ENCODE peak calls at places on chromosomes 7 and 10, in eight cellular contexts. I, V, J, H, O, F, G and B are unnamed samples.

GRCh38 chr10:132360766-132361447 is 28.9 kb downstream of the LRRC27 start:
- DNase-seq in F (no peak), V (peak; percentile 44), J (no peak), O (no peak), G (peak; percentile 82), I (no peak), H (peak; percentile 35), B (no peak)

GRCh38 chr7:17095001-17095574 is 203.4 kb upstream of the AHR start:
- DNase-seq in O (no peak), I (no peak), J (no peak), F (no peak), H (no peak), V (no peak), G (no peak), B (no peak)

GRCh38 chr10:7474388-7474787 is 63.6 kb upstream of the SFMBT2 start:
- DNase-seq in V (no peak), O (no peak), H (no peak), G (no peak), I (no peak), F (no peak), J (no peak), B (no peak)

GRCh38 chr7:6258440-6259182 is 13.8 kb downstream of the CYTH3 start:
- DNase-seq in G (no peak), I (no peak), F (no peak), O (no peak), J (no peak), H (no peak), V (no peak), B (no peak)

GRCh38 chr10:101851411-101852116 is 8.0 kb upstream of the KCNIP2 start:
- DNase-seq in J (no peak), V (no peak), O (no peak), I (no peak), H (peak; percentile 50), G (no peak), F (no peak), B (no peak)

GRCh38 chr7:133077394-133077793 is 4.5 kb downstream of the CHCHD3 start:
- DNase-seq in H (no peak), V (no peak), G (no peak), J (no peak), I (no peak), O (no peak), F (no peak), B (no peak)

GRCh38 chr10:17428616-17429097 is 25.7 kb downstream of the ST8SIA6 start:
- DNase-seq in O (no peak), G (peak; percentile 77), J (no peak), F (no peak), V (no peak), H (peak; percentile 22), I (no peak), B (peak; percentile 58)

GRCh38 chr10:112295853-112296830 is 12.9 kb downstream of the TECTB start:
- DNase-seq in G (no peak), J (no peak), F (no peak), H (no peak), O (no peak), V (no peak), I (no peak), B (no peak)

GRCh38 chr10:129932996-129933395 is 31.1 kb downstream of the EBF3 start:
- DNase-seq in I (no peak), O (no peak), J (no peak), V (no peak), H (no peak), G (peak; percentile 48), F (no peak), B (no peak)

GRCh38 chr7:43649755-43650274 is 66.9 kb downstream of the STK17A start:
- DNase-seq in J (peak; percentile 97), I (no peak), O (no peak), F (no peak), G (peak; percentile 89), H (no peak), V (no peak), B (peak; percentile 71)

GRCh38 chr10:36026656-36027390 is 384.7 kb upstream of the FZD8 start:
- DNase-seq in F (no peak), G (no peak), V (no peak), H (no peak), J (no peak), I (no peak), O (no peak), B (no peak)

GRCh38 chr7:69450436-69450835 is 147.8 kb upstream of the AUTS2 start:
- DNase-seq in O (no peak), J (no peak), I (no peak), F (no peak), G (no peak), V (no peak), H (no peak), B (no peak)

GRCh38 chr10:58175990-58176910 is 91.4 kb downstream of the IPMK start:
- DNase-seq in H (no peak), I (no peak), G (no peak), F (no peak), V (no peak), O (no peak), J (no peak), B (no peak)

GRCh38 chr10:95181731-95182130 is 12.3 kb upstream of the ACSM6 start:
- DNase-seq in I (no peak), H (no peak), J (no peak), V (no peak), O (no peak), F (no peak), G (no peak), B (no peak)

GRCh38 chr7:83469491-83469890 is 179.4 kb downstream of the SEMA3E start:
- DNase-seq in H (no peak), V (no peak), O (no peak), F (no peak), G (no peak), I (no peak), J (no peak), B (no peak)

GRCh38 chr10:71232089-71232998 is 20.0 kb downstream of the UNC5B start:
- DNase-seq in F (no peak), O (peak; percentile 82), V (no peak), J (no peak), H (peak; percentile 87), G (peak; percentile 76), I (no peak), B (no peak)

GRCh38 chr7:28964056-28964455 is 5.9 kb upstream of the TRIL start:
- DNase-seq in G (no peak), F (no peak), J (no peak), I (no peak), O (no peak), H (no peak), V (no peak), B (no peak)

GRCh38 chr10:77602231-77602912 is 35.2 kb downstream of the KCNMA1 start:
- DNase-seq in J (no peak), G (no peak), O (no peak), F (no peak), V (no peak), H (no peak), I (no peak), B (no peak)

GRCh38 chr10:119535310-119535709 is 7.2 kb downstream of the RGS10 start:
- DNase-seq in I (no peak), F (no peak), O (no peak), V (no peak), H (no peak), J (no peak), G (no peak), B (no peak)

GRCh38 chr7:12517451-12517850 is 53.1 kb upstream of the SCIN start:
- DNase-seq in F (no peak), J (no peak), V (no peak), I (no peak), O (no peak), G (no peak), H (no peak), B (no peak)

GRCh38 chr10:113628607-113629153 is 35.2 kb downstream of the NRAP start:
- DNase-seq in F (no peak), O (no peak), J (no peak), H (no peak), V (no peak), I (no peak), G (no peak), B (no peak)

GRCh38 chr10:22436893-22437619 is 91.8 kb downstream of the SPAG6 start:
- DNase-seq in G (peak; percentile 99), H (peak; percentile 86), I (no peak), J (peak; percentile 36), V (no peak), F (peak; percentile 63), O (peak; percentile 84), B (peak; percentile 75)

GRCh38 chr7:7707756-7708310 is 10.6 kb downstream of the RPA3 start:
- DNase-seq in F (no peak), I (no peak), H (no peak), V (no peak), O (no peak), J (no peak), G (no peak), B (no peak)

GRCh38 chr7:120990468-120991118 is 2.1 kb downstream of the CPED1 start:
- DNase-seq in O (no peak), J (no peak), F (no peak), G (no peak), V (no peak), I (no peak), H (no peak), B (no peak)
- H3K27ac ChIP-seq in O (no peak overlapping the region), J (no peak overlapping the region), F (no peak overlapping the region), G (no peak overlapping the region), V (no peak overlapping the region), I (peak overlapping the region; percentile 94), H (peak overlapping the region; percentile 89), B (no peak overlapping the region)

GRCh38 chr7:20268832-20269231 is 51.6 kb upstream of the MACC1 start:
- DNase-seq in G (no peak), H (no peak), F (no peak), I (no peak), O (no peak), V (no peak), J (no peak), B (no peak)
- H3K4me1 ChIP-seq in G (no peaks in the 10 kb centered on the region), H (no peaks in the 10 kb centered on the region), F (no peaks in the 10 kb centered on the region), I (no peaks in the 10 kb centered on the region), O (no peaks in the 10 kb centered on the region), V (no peaks in the 10 kb centered on the region), J (peaks cover 17% of the 10 kb centered on the region), B (no peaks in the 10 kb centered on the region)

GRCh38 chr7:1520574-1521234 is 9.8 kb upstream of the MAFK start:
- DNase-seq in H (no peak), V (peak; percentile 98), G (no peak), O (no peak), I (no peak), F (no peak), J (no peak), B (no peak)

GRCh38 chr7:1521454-1521853 is 9.0 kb upstream of the MAFK start:
- DNase-seq in I (no peak), G (no peak), F (no peak), O (no peak), H (no peak), V (no peak), J (no peak), B (no peak)

GRCh38 chr7:1525409-1525808 is 5.1 kb upstream of the MAFK start:
- DNase-seq in J (no peak), O (no peak), V (no peak), F (no peak), H (no peak), G (no peak), I (no peak), B (no peak)

GRCh38 chr7:1523838-1524237 is 6.7 kb upstream of the MAFK start:
- DNase-seq in J (no peak), O (no peak), G (no peak), F (no peak), H (no peak), I (no peak), V (no peak), B (no peak)

GRCh38 chr7:1523208-1523607 is 7.3 kb upstream of the MAFK start:
- DNase-seq in O (no peak), I (no peak), J (no peak), F (no peak), G (no peak), V (no peak), H (no peak), B (no peak)
- H3K9me3 ChIP-seq in O (peaks cover 3% of the 10 kb centered on the region), I (no peaks in the 10 kb centered on the region), J (peaks cover 2% of the 10 kb centered on the region), F (no peaks in the 10 kb centered on the region), G (peaks cover 15% of the 10 kb centered on the region), V (peaks cover 15% of the 10 kb centered on the region), H (no peaks in the 10 kb centered on the region), B (no peaks in the 10 kb centered on the region)

GRCh38 chr10:80662429-80663211 is 124.9 kb downstream of the SH2D4B start:
- DNase-seq in O (peak; percentile 82), G (peak; percentile 92), F (peak; percentile 19), I (no peak), H (peak; percentile 82), V (peak; percentile 87), J (peak; percentile 15), B (peak; percentile 34)
- H3K27ac ChIP-seq in O (peak overlapping the region; percentile 59), G (no peak overlapping the region), F (no peak overlapping the region), I (peak overlapping the region; percentile 52), H (peak overlapping the region; percentile 52), V (peak overlapping the region; percentile 65), J (no peak overlapping the region), B (no peak overlapping the region)